ENCODE peak calls at places on chromosomes 13 and 19, in four cellular contexts. N is left cardiac atrium, B is EH, R is Peyer's patch. H is an unnamed sample.

GRCh38 chr19:2271516-2272103 is 10.4 kb downstream of the PEAK3 start:
- DNase-seq in R (no peak), B (peak; percentile 93), N (no peak), H (no peak)

GRCh38 chr19:35879068-35879467 is 10.7 kb downstream of the APLP1 start:
- DNase-seq in R (no peak), B (no peak), N (no peak), H (no peak)

GRCh38 chr19:17289489-17289888 is 7.8 kb downstream of the ANKLE1 start:
- DNase-seq in B (peak; percentile 82), N (peak; percentile 86), R (peak; percentile 36), H (no peak)

GRCh38 chr13:73325351-73326214 is 266.8 kb downstream of the KLF5 start:
- DNase-seq in B (peak; percentile 4), N (no peak), R (no peak), H (no peak)

GRCh38 chr13:22980936-22981335 is 199.8 kb upstream of the SGCG start:
- DNase-seq in N (no peak), B (no peak), R (no peak), H (no peak)

GRCh38 chr13:31885994-31886393 is 145.6 kb upstream of the FRY start:
- DNase-seq in R (no peak), B (peak; percentile 64), N (no peak), H (no peak)

GRCh38 chr19:44848036-44848804 is 2.1 kb downstream of the NECTIN2 start:
- DNase-seq in N (peak; percentile 56), B (peak; percentile 63), R (no peak), H (no peak)

GRCh38 chr19:32652893-32653625 is 21.9 kb downstream of the ANKRD27 start:
- DNase-seq in B (peak; percentile 53), R (peak; percentile 30), N (peak; percentile 89), H (no peak)

GRCh38 chr19:27962260-27962659 is 1250.7 kb downstream of the UQCRFS1 start:
- DNase-seq in R (no peak), B (no peak), N (no peak), H (no peak)

GRCh38 chr19:57465680-57466381 is 8.9 kb upstream of the VN1R1 start:
- DNase-seq in B (peak; percentile 41), N (no peak), R (no peak), H (peak; percentile 40)

GRCh38 chr19:32459199-32459865 is 53.8 kb downstream of the DPY19L3 start:
- DNase-seq in R (no peak), B (no peak), N (no peak), H (no peak)

GRCh38 chr19:54473071-54473941 is at the start of gene CDC42EP5:
- DNase-seq in R (no peak), B (peak; percentile 91), N (peak; percentile 85), H (no peak)

GRCh38 chr19:44635581-44636438 is 7.9 kb upstream of the PVR start:
- DNase-seq in N (no peak), B (peak; percentile 79), R (no peak), H (peak; percentile 38)

GRCh38 chr13:84481958-84482357 is 599.7 kb upstream of the SLITRK1 start:
- DNase-seq in B (peak; percentile 73), R (no peak), N (no peak), H (no peak)

GRCh38 chr13:105232403-105232802 is 1303.1 kb downstream of the EFNB2 start:
- DNase-seq in B (peak; percentile 17), N (no peak), R (no peak), H (no peak)

GRCh38 chr19:4016486-4016885 is 8.9 kb downstream of the PIAS4 start:
- DNase-seq in N (no peak), R (no peak), B (no peak), H (no peak)

GRCh38 chr13:27960362-27961226 is 8.5 kb downstream of the CDX2 start:
- DNase-seq in R (no peak), B (peak; percentile 28), N (no peak), H (peak; percentile 53)

GRCh38 chr19:55720214-55720746 is 17.9 kb downstream of the NLRP9 start:
- DNase-seq in B (no peak), N (no peak), R (no peak), H (no peak)

GRCh38 chr19:32881766-32882165 is 12.2 kb upstream of the SLC7A9 start:
- DNase-seq in N (no peak), R (no peak), B (no peak), H (no peak)

GRCh38 chr13:40764587-40765403 is 6.2 kb downstream of the MRPS31 start:
- DNase-seq in B (peak; percentile 1), N (no peak), R (no peak), H (no peak)

GRCh38 chr19:12052571-12053169 is at the start of gene ZNF878:
- DNase-seq in R (peak; percentile 82), N (peak; percentile 93), B (peak; percentile 93), H (peak; percentile 82)

GRCh38 chr19:37991176-37991835 is 84.3 kb downstream of the SIPA1L3 start:
- DNase-seq in R (no peak), N (no peak), B (no peak), H (no peak)

GRCh38 chr19:342801-343421 is 1.7 kb downstream of the MIER2 start:
- DNase-seq in N (peak; percentile 87), R (no peak), B (peak; percentile 95), H (peak; percentile 33)

H was measured in GDM1.